ENCODE peak calls at places on chromosomes 3 and 15, in four cellular contexts. One of them, this sample, is unnamed.

GRCh38 chr3:39096775-39097174 is 10.7 kb downstream of the GORASP1 start:
- DNase-seq in progenitor cell of endocrine pancreas: no peak
- DNase-seq in IMR-90: peak
- DNase-seq in right atrium auricular region: no peak
- DNase-seq in this sample: peak

GRCh38 chr3:52281980-52282801 is 3.7 kb upstream of the WDR82 start:
- DNase-seq in progenitor cell of endocrine pancreas: no peak
- DNase-seq in IMR-90: no peak
- DNase-seq in right atrium auricular region: no peak
- DNase-seq in this sample: peak

GRCh38 chr3:47583320-47584075 is 4.8 kb upstream of the CSPG5 start:
- DNase-seq in progenitor cell of endocrine pancreas: no peak
- DNase-seq in IMR-90: peak
- DNase-seq in right atrium auricular region: no peak
- DNase-seq in this sample: no peak

GRCh38 chr3:33716227-33716626 is 1.8 kb downstream of the CLASP2 start:
- DNase-seq in progenitor cell of endocrine pancreas: no peak
- DNase-seq in IMR-90: no peak
- DNase-seq in right atrium auricular region: no peak
- DNase-seq in this sample: no peak

GRCh38 chr3:53602866-53603265 is 108.5 kb downstream of the CACNA1D start:
- DNase-seq in progenitor cell of endocrine pancreas: no peak
- DNase-seq in IMR-90: no peak
- DNase-seq in right atrium auricular region: no peak
- DNase-seq in this sample: no peak

GRCh38 chr3:39318311-39318710 is 11.2 kb upstream of the CCR8 start:
- DNase-seq in progenitor cell of endocrine pancreas: no peak
- DNase-seq in IMR-90: no peak
- DNase-seq in right atrium auricular region: no peak
- DNase-seq in this sample: no peak

GRCh38 chr3:127412578-127413317 is 124.9 kb upstream of the PRR20G start:
- DNase-seq in progenitor cell of endocrine pancreas: peak
- DNase-seq in IMR-90: no peak
- DNase-seq in right atrium auricular region: no peak
- DNase-seq in this sample: no peak

GRCh38 chr3:84666468-84666867 is 292.3 kb upstream of the CADM2 start:
- DNase-seq in progenitor cell of endocrine pancreas: no peak
- DNase-seq in IMR-90: no peak
- DNase-seq in right atrium auricular region: no peak
- DNase-seq in this sample: no peak

GRCh38 chr3:151827816-151828215 is 13.9 kb downstream of the AADAC start:
- DNase-seq in progenitor cell of endocrine pancreas: no peak
- DNase-seq in IMR-90: no peak
- DNase-seq in right atrium auricular region: no peak
- DNase-seq in this sample: no peak

GRCh38 chr3:86416334-86416733 is 574.6 kb downstream of the VGLL3 start:
- DNase-seq in progenitor cell of endocrine pancreas: no peak
- DNase-seq in IMR-90: no peak
- DNase-seq in right atrium auricular region: no peak
- DNase-seq in this sample: no peak

DNA sequence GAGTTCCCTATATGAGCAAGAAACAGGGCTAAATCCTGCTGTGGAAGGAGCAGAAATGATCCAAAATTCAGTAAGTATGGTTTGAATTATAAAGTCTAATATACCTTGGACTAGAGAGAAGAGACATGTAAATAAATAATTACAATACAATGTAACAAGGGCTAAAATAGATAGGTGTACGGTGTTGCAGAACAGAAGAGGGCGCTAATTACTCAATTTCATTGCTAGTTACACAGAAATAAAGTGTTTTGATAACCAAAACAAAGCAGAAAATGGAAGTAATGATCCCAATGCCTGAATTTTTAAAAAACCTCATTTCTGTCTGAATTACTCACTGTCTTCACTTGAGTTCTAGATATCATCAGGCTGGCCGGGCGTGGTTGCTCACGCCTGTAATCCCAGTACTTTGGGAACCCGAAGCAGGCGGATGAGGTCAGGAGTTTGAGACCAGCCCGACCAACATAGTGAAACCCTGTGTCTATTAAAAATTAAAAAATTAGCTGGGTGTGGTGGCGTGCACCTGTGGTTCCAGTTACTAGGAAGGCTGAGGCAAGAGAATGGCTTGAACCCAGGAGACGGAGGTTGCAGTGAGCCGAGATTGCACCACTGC is 8.3 kb upstream of the PLCH1 start:
- DNase-seq in progenitor cell of endocrine pancreas: no peak
- DNase-seq in IMR-90: peak
- DNase-seq in right atrium auricular region: no peak
- DNase-seq in this sample: peak
- TF ChIP-seq CTCF in progenitor cell of endocrine pancreas: peak
- TF ChIP-seq CTCF in IMR-90: peak
- TF ChIP-seq CTCF in right atrium auricular region: no peak
- TF ChIP-seq CTCF in this sample: peak

DNA sequence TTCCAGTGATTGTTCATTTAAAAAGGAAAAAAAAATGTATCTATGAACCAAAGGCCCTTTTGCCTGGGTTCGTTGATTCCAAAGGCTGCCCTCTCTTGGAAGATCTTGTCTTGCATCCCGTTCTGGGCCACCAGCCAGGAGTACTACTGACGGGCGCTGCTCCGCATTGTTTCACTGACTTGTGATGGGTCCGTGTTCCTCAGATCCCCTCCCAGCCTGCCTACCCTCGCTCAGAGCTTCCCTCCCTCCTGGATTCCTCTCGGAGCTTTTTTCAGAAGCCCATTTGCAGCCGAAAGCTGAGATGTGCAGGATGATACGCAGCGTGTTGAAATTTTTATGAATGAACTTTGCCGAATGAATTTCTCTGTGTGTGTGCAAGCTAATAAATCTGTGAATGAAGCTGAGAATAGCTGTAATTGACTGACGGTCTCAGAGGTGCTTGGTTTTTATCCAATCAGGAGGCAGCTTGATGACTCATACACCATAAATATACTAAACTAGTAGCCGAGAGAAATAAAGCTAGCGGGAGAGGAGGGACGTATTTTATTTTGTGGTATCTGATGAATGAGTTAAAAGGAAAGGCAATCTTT is at the start of gene SHC4:
- DNase-seq in progenitor cell of endocrine pancreas: no peak
- DNase-seq in IMR-90: peak
- DNase-seq in right atrium auricular region: peak
- DNase-seq in this sample: peak
- TF ChIP-seq CTCF in progenitor cell of endocrine pancreas: no peak
- TF ChIP-seq CTCF in IMR-90: peak
- TF ChIP-seq CTCF in right atrium auricular region: no peak
- TF ChIP-seq CTCF in this sample: peak

GRCh38 chr15:67274236-67274635 is 19.6 kb downstream of the IQCH start:
- DNase-seq in progenitor cell of endocrine pancreas: no peak
- DNase-seq in IMR-90: no peak
- DNase-seq in right atrium auricular region: no peak
- DNase-seq in this sample: no peak

GRCh38 chr15:67276666-67277065 is 22.1 kb downstream of the IQCH start:
- DNase-seq in progenitor cell of endocrine pancreas: no peak
- DNase-seq in IMR-90: no peak
- DNase-seq in right atrium auricular region: no peak
- DNase-seq in this sample: no peak

GRCh38 chr15:67281714-67282113 is 27.1 kb downstream of the IQCH start:
- DNase-seq in progenitor cell of endocrine pancreas: no peak
- DNase-seq in IMR-90: no peak
- DNase-seq in right atrium auricular region: no peak
- DNase-seq in this sample: no peak

DNA sequence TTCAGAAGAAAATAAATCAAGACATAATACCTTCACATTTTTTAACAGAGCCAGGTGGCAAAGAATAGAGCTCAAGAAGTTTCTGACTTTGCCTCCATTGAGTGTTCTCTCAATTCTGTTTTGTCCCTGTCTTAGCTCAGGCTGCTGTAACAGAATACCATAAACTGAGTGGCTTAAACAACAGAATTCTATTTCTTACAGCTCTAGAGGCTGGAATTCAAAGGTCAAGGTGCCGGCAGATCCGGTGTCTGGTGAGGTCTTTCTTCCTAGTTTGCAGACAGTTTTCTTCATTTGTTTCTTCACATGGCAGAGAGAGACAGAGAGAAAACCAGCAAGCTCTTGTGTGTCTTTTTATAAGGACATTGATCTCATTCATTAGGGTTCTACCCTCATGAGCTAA is 25.6 kb downstream of the IQCH start:
- DNase-seq in progenitor cell of endocrine pancreas: no peak
- DNase-seq in IMR-90: peak
- DNase-seq in right atrium auricular region: no peak
- DNase-seq in this sample: no peak
- TF ChIP-seq CTCF in progenitor cell of endocrine pancreas: no peak
- TF ChIP-seq CTCF in IMR-90: no peak
- TF ChIP-seq CTCF in right atrium auricular region: no peak
- TF ChIP-seq CTCF in this sample: no peak

DNA sequence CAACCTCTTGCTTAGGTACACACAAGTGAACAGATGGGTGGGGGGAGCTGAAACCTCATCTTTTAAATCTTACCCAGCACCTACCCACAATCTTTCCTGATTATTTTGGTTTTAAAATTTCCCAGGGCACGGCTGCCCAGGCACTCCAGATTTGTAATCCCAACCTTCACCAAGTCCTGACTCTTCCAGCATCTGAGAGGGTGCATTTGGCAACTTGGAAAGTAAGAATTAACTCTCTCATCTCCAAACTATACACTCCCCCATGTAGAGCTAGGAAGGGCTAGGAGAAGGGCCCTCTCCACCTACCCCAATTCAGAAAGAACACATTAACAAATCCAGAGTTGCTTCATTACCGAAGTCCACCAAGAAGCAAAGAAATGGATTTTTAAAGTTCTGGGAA is 41.7 kb upstream of the PRICKLE2 start:
- DNase-seq in progenitor cell of endocrine pancreas: no peak
- DNase-seq in IMR-90: no peak
- DNase-seq in right atrium auricular region: no peak
- DNase-seq in this sample: peak
- TF ChIP-seq CTCF in progenitor cell of endocrine pancreas: no peak
- TF ChIP-seq CTCF in IMR-90: no peak
- TF ChIP-seq CTCF in right atrium auricular region: no peak
- TF ChIP-seq CTCF in this sample: no peak

GRCh38 chr3:137511655-137512054 is 252.5 kb upstream of the SOX14 start:
- DNase-seq in progenitor cell of endocrine pancreas: no peak
- DNase-seq in IMR-90: no peak
- DNase-seq in right atrium auricular region: no peak
- DNase-seq in this sample: no peak
- TF ChIP-seq CTCF in progenitor cell of endocrine pancreas: no peak
- TF ChIP-seq CTCF in IMR-90: no peak
- TF ChIP-seq CTCF in right atrium auricular region: no peak
- TF ChIP-seq CTCF in this sample: no peak

GRCh38 chr3:195271859-195272243 is 892 bp upstream of the XXYLT1 start:
- DNase-seq in progenitor cell of endocrine pancreas: no peak
- DNase-seq in IMR-90: no peak
- DNase-seq in right atrium auricular region: no peak
- DNase-seq in this sample: no peak
- TF ChIP-seq CTCF in progenitor cell of endocrine pancreas: peak
- TF ChIP-seq CTCF in IMR-90: no peak
- TF ChIP-seq CTCF in right atrium auricular region: no peak
- TF ChIP-seq CTCF in this sample: no peak

GRCh38 chr3:9404680-9405079 is 7.3 kb downstream of the SETD5 start:
- DNase-seq in progenitor cell of endocrine pancreas: no peak
- DNase-seq in IMR-90: no peak
- DNase-seq in right atrium auricular region: no peak
- DNase-seq in this sample: no peak
- TF ChIP-seq CTCF in progenitor cell of endocrine pancreas: peak
- TF ChIP-seq CTCF in IMR-90: no peak
- TF ChIP-seq CTCF in right atrium auricular region: no peak
- TF ChIP-seq CTCF in this sample: peak

This sample was measured in cardiac fibroblast.